ENCODE peak calls at places on chromosomes 7 and 10, in seven cellular contexts. O is MCF 10A; C is activated effector memory CD4-positive, alpha-beta T cell treated with Interleukin-2 at 50 U/mL for 16 hours; W is ELR; N is NCI-H2029; T is cardiac fibroblast; J is HT-29. V is an unnamed sample.

GRCh38 chr10:117503170-117503885 is 39.2 kb upstream of the EMX2 start:
- DNase-seq in J (no peak), N (no peak), T (peak; percentile 21), W (no peak), O (peak; percentile 23), C (no peak), V (no peak)

GRCh38 chr7:147646568-147646967 is 944.0 kb upstream of the C7orf33 start:
- DNase-seq in T (no peak), N (no peak), O (no peak), C (no peak), W (no peak), J (peak; percentile 74), V (no peak)

GRCh38 chr7:30469303-30469702 is 9.3 kb downstream of the NOD1 start:
- DNase-seq in N (peak; percentile 19), O (peak; percentile 96), J (peak; percentile 97), T (peak; percentile 100), W (peak; percentile 97), C (no peak), V (peak; percentile 83)

GRCh38 chr10:91536101-91536500 is 96.8 kb downstream of the PPP1R3C start:
- DNase-seq in O (no peak), J (no peak), N (no peak), C (no peak), T (peak; percentile 73), W (no peak), V (no peak)

GRCh38 chr7:12770227-12770975 is 83.0 kb downstream of the ARL4A start:
- DNase-seq in J (peak; percentile 47), C (no peak), O (peak; percentile 24), T (peak; percentile 71), N (peak; percentile 22), W (no peak), V (peak; percentile 5)

GRCh38 chr7:133354546-133355324 is 101.9 kb downstream of the EXOC4 start:
- DNase-seq in C (no peak), N (no peak), T (peak; percentile 50), W (peak; percentile 6), J (no peak), O (peak; percentile 38), V (no peak)

GRCh38 chr10:5619366-5620211 is 46.8 kb downstream of the ASB13 start:
- DNase-seq in C (no peak), J (no peak), N (no peak), O (no peak), T (peak; percentile 26), W (no peak), V (no peak)

GRCh38 chr7:77940647-77941046 is 142.1 kb downstream of the PHTF2 start:
- DNase-seq in T (peak; percentile 62), W (peak; percentile 51), C (no peak), J (peak; percentile 68), O (peak; percentile 44), N (no peak), V (peak; percentile 36)

GRCh38 chr7:39240864-39241263 is 263.2 kb downstream of the POU6F2 start:
- DNase-seq in T (no peak), O (peak; percentile 22), W (no peak), J (no peak), N (no peak), C (no peak), V (no peak)

GRCh38 chr7:80997841-80998240 is 79.0 kb upstream of the SEMA3C start:
- DNase-seq in J (no peak), N (no peak), T (no peak), O (no peak), C (no peak), W (no peak), V (no peak)

GRCh38 chr7:148340438-148340837 is 250.1 kb upstream of the C7orf33 start:
- DNase-seq in O (no peak), J (no peak), N (no peak), C (no peak), T (no peak), W (no peak), V (no peak)

GRCh38 chr7:2019693-2020511 is 212.8 kb downstream of the MAD1L1 start:
- DNase-seq in J (no peak), N (no peak), T (peak; percentile 88), W (peak; percentile 91), O (peak; percentile 9), C (no peak), V (no peak)

GRCh38 chr10:122078965-122079401 is 90.0 kb downstream of the TACC2 start:
- DNase-seq in T (peak; percentile 29), J (no peak), O (no peak), W (no peak), C (no peak), N (no peak), V (no peak)

GRCh38 chr10:69043931-69044531 is 43.9 kb upstream of the SRGN start:
- DNase-seq in O (no peak), N (no peak), W (no peak), J (no peak), C (peak; percentile 24), T (no peak), V (no peak)

GRCh38 chr10:34280599-34281374 is 534.3 kb downstream of the PARD3 start:
- DNase-seq in J (no peak), N (no peak), C (no peak), W (peak; percentile 96), T (peak; percentile 96), O (peak; percentile 99), V (peak; percentile 29)

GRCh38 chr7:30062587-30062986 is 34.4 kb downstream of the PLEKHA8 start:
- DNase-seq in T (peak; percentile 67), C (no peak), J (peak; percentile 57), O (peak; percentile 57), W (peak; percentile 72), N (no peak), V (peak; percentile 44)

GRCh38 chr7:131608112-131608498 is 51.7 kb upstream of the PODXL start:
- DNase-seq in J (no peak), N (no peak), C (no peak), W (no peak), O (no peak), T (no peak), V (no peak)

GRCh38 chr7:46352335-46352954 is 431.4 kb upstream of the IGFBP3 start:
- DNase-seq in O (peak; percentile 71), T (peak; percentile 76), N (peak; percentile 21), W (peak; percentile 80), J (peak; percentile 92), C (no peak), V (peak; percentile 57)

GRCh38 chr10:78458983-78459638 is 425.4 kb downstream of the RPS24 start:
- DNase-seq in C (no peak), N (peak; percentile 88), T (peak; percentile 73), J (peak; percentile 37), O (peak; percentile 16), W (peak; percentile 48), V (peak; percentile 99)

GRCh38 chr7:101243786-101244384 is 996 bp downstream of the FIS1 start:
- DNase-seq in O (no peak), W (peak; percentile 15), N (peak; percentile 43), C (no peak), J (no peak), T (peak; percentile 24), V (no peak)

GRCh38 chr10:248307-248706 is 113.1 kb downstream of the ZMYND11 start:
- DNase-seq in N (no peak), W (no peak), O (no peak), C (no peak), J (no peak), T (no peak), V (no peak)

GRCh38 chr7:7118822-7119221 is 63.5 kb upstream of the C1GALT1 start:
- DNase-seq in T (no peak), O (no peak), J (no peak), C (no peak), N (no peak), W (no peak), V (peak; percentile 94)

GRCh38 chr7:24708244-24708643 is 49.0 kb downstream of the GSDME start:
- DNase-seq in W (no peak), C (no peak), J (no peak), O (no peak), N (no peak), T (no peak), V (no peak)

GRCh38 chr10:65341323-65341922 is 1584.4 kb upstream of the LRRTM3 start:
- DNase-seq in J (peak; percentile 45), T (peak; percentile 70), O (peak; percentile 38), C (no peak), N (no peak), W (no peak), V (no peak)

GRCh38 chr7:133593561-133593960 is 340.7 kb downstream of the EXOC4 start:
- DNase-seq in C (no peak), N (no peak), T (no peak), O (no peak), J (no peak), W (no peak), V (no peak)